ENCODE peak calls at places on chromosomes 2 and 18, in six cellular contexts. F is fibroblast of lung, R is activated B cell treated with CpG ODN at 0.5 μM for 24 hours, I is activated gamma-delta T cell treated with Interleukin-2 at 50 U/mL for 16 hours, J is Daoy, T is iPS DF 19.7. P is an unnamed sample.

GRCh38 chr2:96147593-96148201 is 2.5 kb upstream of the DUSP2 start:
- DNase-seq in F (no peak), R (peak), I (no peak), J (no peak), T (no peak), P (no peak)

GRCh38 chr2:71332413-71332866 is 858 bp downstream of the ZNF638 start:
- DNase-seq in F (no peak), R (no peak), I (no peak), J (no peak), T (no peak), P (no peak)

GRCh38 chr2:71831208-71831577 is 316.5 kb downstream of the CYP26B1 start:
- DNase-seq in F (peak), R (no peak), I (no peak), J (peak), T (no peak), P (peak)

GRCh38 chr2:239065962-239066361 is 218.1 kb downstream of the TWIST2 start:
- DNase-seq in F (no peak), R (no peak), I (no peak), J (no peak), T (no peak), P (no peak)

GRCh38 chr2:239561448-239562001 is 160.7 kb upstream of the HDAC4 start:
- DNase-seq in F (no peak), R (no peak), I (no peak), J (no peak), T (no peak), P (peak)

GRCh38 chr2:12717988-12718661 is 1.4 kb downstream of the TRIB2 start:
- DNase-seq in F (peak), R (peak), I (peak), J (peak), T (no peak), P (no peak)

GRCh38 chr18:59681521-59682004 is 15.7 kb downstream of the CCBE1 start:
- DNase-seq in F (no peak), R (no peak), I (no peak), J (no peak), T (no peak), P (no peak)

GRCh38 chr18:9570255-9570654 is 44.1 kb downstream of the PPP4R1 start:
- DNase-seq in F (no peak), R (no peak), I (no peak), J (no peak), T (no peak), P (no peak)

GRCh38 chr2:113703404-113704299 is 52.8 kb downstream of the SLC35F5 start:
- DNase-seq in F (no peak), R (no peak), I (no peak), J (no peak), T (no peak), P (no peak)

GRCh38 chr18:79887181-79888000 is 64.1 kb downstream of the SLC66A2 start:
- DNase-seq in F (no peak), R (no peak), I (no peak), J (no peak), T (no peak), P (peak)

GRCh38 chr2:45153126-45153525 is 143.9 kb upstream of the SIX2 start:
- DNase-seq in F (no peak), R (no peak), I (no peak), J (no peak), T (no peak), P (no peak)

GRCh38 chr18:3914833-3915598 is 465.0 kb downstream of the TGIF1 start:
- DNase-seq in F (no peak), R (no peak), I (no peak), J (no peak), T (no peak), P (no peak)

GRCh38 chr2:54329482-54330225 is 73.6 kb upstream of the TSPYL6 start:
- DNase-seq in F (peak), R (no peak), I (no peak), J (no peak), T (no peak), P (no peak)

GRCh38 chr18:54296017-54296416 is 26.7 kb downstream of the POLI start:
- DNase-seq in F (peak), R (no peak), I (no peak), J (no peak), T (no peak), P (no peak)

GRCh38 chr18:10270160-10270571 is 184.3 kb upstream of the APCDD1 start:
- DNase-seq in F (peak), R (no peak), I (no peak), J (no peak), T (no peak), P (no peak)

GRCh38 chr2:70258532-70258875 is 567 bp downstream of the PCYOX1 start:
- DNase-seq in F (peak), R (no peak), I (no peak), J (peak), T (no peak), P (peak)